ENCODE peak calls at places on chromosomes 12 and 14, in six cellular contexts. One of them, this sample, is unnamed.
A peak's percentile ranks its signal among the peaks of the same experiment; 100 is the strongest.

GRCh38 chr14:100526057-100526456 is 61.2 kb downstream of the BEGAIN start:
- DNase-seq in substantia nigra: no peak
- DNase-seq in dorsolateral prefrontal cortex: peak; percentile 26
- DNase-seq in hepatocyte: no peak
- DNase-seq in pancreas: no peak
- DNase-seq in effector memory CD4-positive, alpha-beta T cell: no peak
- DNase-seq in this sample: no peak

GRCh38 chr12:20101046-20101445 is 267.3 kb upstream of the PDE3A start:
- DNase-seq in substantia nigra: no peak
- DNase-seq in dorsolateral prefrontal cortex: no peak
- DNase-seq in hepatocyte: no peak
- DNase-seq in pancreas: no peak
- DNase-seq in effector memory CD4-positive, alpha-beta T cell: no peak
- DNase-seq in this sample: no peak

GRCh38 chr12:132196038-132196872 is 52.0 kb downstream of the NOC4L start:
- DNase-seq in substantia nigra: no peak
- DNase-seq in dorsolateral prefrontal cortex: no peak
- DNase-seq in hepatocyte: no peak
- DNase-seq in pancreas: no peak
- DNase-seq in effector memory CD4-positive, alpha-beta T cell: no peak
- DNase-seq in this sample: no peak

GRCh38 chr12:3492868-3493224 is 1.8 kb downstream of the PRMT8 start:
- DNase-seq in substantia nigra: no peak
- DNase-seq in dorsolateral prefrontal cortex: no peak
- DNase-seq in hepatocyte: no peak
- DNase-seq in pancreas: no peak
- DNase-seq in effector memory CD4-positive, alpha-beta T cell: no peak
- DNase-seq in this sample: no peak

GRCh38 chr12:18275974-18276373 is 14.7 kb downstream of the PIK3C2G start:
- DNase-seq in substantia nigra: no peak
- DNase-seq in dorsolateral prefrontal cortex: no peak
- DNase-seq in hepatocyte: no peak
- DNase-seq in pancreas: no peak
- DNase-seq in effector memory CD4-positive, alpha-beta T cell: no peak
- DNase-seq in this sample: no peak

GRCh38 chr12:8482446-8483080 is 26.8 kb downstream of the CLEC6A start:
- DNase-seq in substantia nigra: no peak
- DNase-seq in dorsolateral prefrontal cortex: no peak
- DNase-seq in hepatocyte: peak; percentile 4
- DNase-seq in pancreas: no peak
- DNase-seq in effector memory CD4-positive, alpha-beta T cell: no peak
- DNase-seq in this sample: no peak

GRCh38 chr12:81010641-81011040 is 67.2 kb upstream of the ACSS3 start:
- DNase-seq in substantia nigra: no peak
- DNase-seq in dorsolateral prefrontal cortex: no peak
- DNase-seq in hepatocyte: no peak
- DNase-seq in pancreas: no peak
- DNase-seq in effector memory CD4-positive, alpha-beta T cell: no peak
- DNase-seq in this sample: no peak

GRCh38 chr12:52791271-52792184 is 4.4 kb downstream of the KRT3 start:
- DNase-seq in substantia nigra: no peak
- DNase-seq in dorsolateral prefrontal cortex: no peak
- DNase-seq in hepatocyte: no peak
- DNase-seq in pancreas: no peak
- DNase-seq in effector memory CD4-positive, alpha-beta T cell: no peak
- DNase-seq in this sample: no peak

GRCh38 chr12:39402922-39403321 is 40.0 kb downstream of the KIF21A start:
- DNase-seq in substantia nigra: no peak
- DNase-seq in dorsolateral prefrontal cortex: no peak
- DNase-seq in hepatocyte: no peak
- DNase-seq in pancreas: no peak
- DNase-seq in effector memory CD4-positive, alpha-beta T cell: no peak
- DNase-seq in this sample: no peak

GRCh38 chr14:23570806-23571483 is 3.4 kb upstream of the AP1G2 start:
- DNase-seq in substantia nigra: no peak
- DNase-seq in dorsolateral prefrontal cortex: no peak
- DNase-seq in hepatocyte: peak; percentile 4
- DNase-seq in pancreas: no peak
- DNase-seq in effector memory CD4-positive, alpha-beta T cell: no peak
- DNase-seq in this sample: no peak

GRCh38 chr12:58629376-58629775 is 290.9 kb downstream of the LRIG3 start:
- DNase-seq in substantia nigra: no peak
- DNase-seq in dorsolateral prefrontal cortex: no peak
- DNase-seq in hepatocyte: no peak
- DNase-seq in pancreas: no peak
- DNase-seq in effector memory CD4-positive, alpha-beta T cell: no peak
- DNase-seq in this sample: no peak

GRCh38 chr12:27237790-27238771 is 6.0 kb upstream of the STK38L start:
- DNase-seq in substantia nigra: no peak
- DNase-seq in dorsolateral prefrontal cortex: no peak
- DNase-seq in hepatocyte: no peak
- DNase-seq in pancreas: no peak
- DNase-seq in effector memory CD4-positive, alpha-beta T cell: no peak
- DNase-seq in this sample: no peak

GRCh38 chr12:127005406-127005805 is 1261.6 kb upstream of the TMEM132C start:
- DNase-seq in substantia nigra: no peak
- DNase-seq in dorsolateral prefrontal cortex: no peak
- DNase-seq in hepatocyte: no peak
- DNase-seq in pancreas: no peak
- DNase-seq in effector memory CD4-positive, alpha-beta T cell: no peak
- DNase-seq in this sample: no peak

GRCh38 chr12:11477110-11477509 is 81.7 kb upstream of the PRB2 start:
- DNase-seq in substantia nigra: no peak
- DNase-seq in dorsolateral prefrontal cortex: no peak
- DNase-seq in hepatocyte: no peak
- DNase-seq in pancreas: no peak
- DNase-seq in effector memory CD4-positive, alpha-beta T cell: no peak
- DNase-seq in this sample: no peak

GRCh38 chr12:96156211-96156610 is 38.0 kb upstream of the ELK3 start:
- DNase-seq in substantia nigra: no peak
- DNase-seq in dorsolateral prefrontal cortex: no peak
- DNase-seq in hepatocyte: no peak
- DNase-seq in pancreas: no peak
- DNase-seq in effector memory CD4-positive, alpha-beta T cell: no peak
- DNase-seq in this sample: no peak

GRCh38 chr12:78398750-78399149 is 465.8 kb upstream of the SYT1 start:
- DNase-seq in substantia nigra: no peak
- DNase-seq in dorsolateral prefrontal cortex: no peak
- DNase-seq in hepatocyte: no peak
- DNase-seq in pancreas: no peak
- DNase-seq in effector memory CD4-positive, alpha-beta T cell: no peak
- DNase-seq in this sample: no peak

GRCh38 chr12:92629349-92630065 is 73.3 kb upstream of the PLEKHG7 start:
- DNase-seq in substantia nigra: no peak
- DNase-seq in dorsolateral prefrontal cortex: no peak
- DNase-seq in hepatocyte: peak; percentile 52
- DNase-seq in pancreas: peak; percentile 12
- DNase-seq in effector memory CD4-positive, alpha-beta T cell: no peak
- DNase-seq in this sample: no peak

GRCh38 chr14:64808449-64808848 is 71.3 kb downstream of the SPTB start:
- DNase-seq in substantia nigra: no peak
- DNase-seq in dorsolateral prefrontal cortex: no peak
- DNase-seq in hepatocyte: no peak
- DNase-seq in pancreas: no peak
- DNase-seq in effector memory CD4-positive, alpha-beta T cell: no peak
- DNase-seq in this sample: no peak

GRCh38 chr12:124837958-124838803 is 25.5 kb downstream of the SCARB1 start:
- DNase-seq in substantia nigra: peak; percentile 76
- DNase-seq in dorsolateral prefrontal cortex: peak; percentile 76
- DNase-seq in hepatocyte: peak; percentile 84
- DNase-seq in pancreas: peak; percentile 86
- DNase-seq in effector memory CD4-positive, alpha-beta T cell: no peak
- DNase-seq in this sample: peak; percentile 93

GRCh38 chr12:4030938-4031702 is 157.9 kb upstream of the PARP11 start:
- DNase-seq in substantia nigra: peak; percentile 67
- DNase-seq in dorsolateral prefrontal cortex: peak; percentile 80
- DNase-seq in hepatocyte: peak; percentile 97
- DNase-seq in pancreas: peak; percentile 93
- DNase-seq in effector memory CD4-positive, alpha-beta T cell: peak; percentile 47
- DNase-seq in this sample: peak; percentile 92

GRCh38 chr12:2547273-2548044 is 247.3 kb upstream of the FKBP4 start:
- DNase-seq in substantia nigra: no peak
- DNase-seq in dorsolateral prefrontal cortex: no peak
- DNase-seq in hepatocyte: no peak
- DNase-seq in pancreas: no peak
- DNase-seq in effector memory CD4-positive, alpha-beta T cell: no peak
- DNase-seq in this sample: no peak

GRCh38 chr12:52171950-52172512 is 19.8 kb downstream of the KRT80 start:
- DNase-seq in substantia nigra: no peak
- DNase-seq in dorsolateral prefrontal cortex: no peak
- DNase-seq in hepatocyte: no peak
- DNase-seq in pancreas: peak; percentile 72
- DNase-seq in effector memory CD4-positive, alpha-beta T cell: no peak
- DNase-seq in this sample: peak; percentile 58

DNA sequence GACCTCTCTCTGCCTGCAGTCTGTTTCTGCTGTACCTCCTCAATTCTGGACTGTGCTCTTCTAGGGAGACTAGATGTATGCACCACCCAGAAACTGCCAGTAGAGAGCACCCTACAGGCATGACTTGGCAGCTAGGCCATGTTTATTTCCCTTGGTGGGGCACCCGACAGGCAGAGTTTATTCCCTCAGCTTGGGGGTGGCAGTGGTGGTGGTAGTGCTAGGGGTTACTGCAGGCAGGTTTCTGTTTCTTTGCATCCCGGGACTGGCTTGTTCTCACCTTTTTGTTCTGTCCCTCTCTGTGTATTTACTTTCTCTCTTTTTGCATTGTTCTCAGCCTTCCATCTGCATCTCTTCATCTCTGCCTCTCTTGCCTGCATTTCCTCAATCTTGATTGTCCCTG is 13.6 kb downstream of the PRPF40B start:
- DNase-seq in substantia nigra: peak; percentile 47
- DNase-seq in dorsolateral prefrontal cortex: peak; percentile 69
- DNase-seq in hepatocyte: peak; percentile 72
- DNase-seq in pancreas: no peak
- DNase-seq in effector memory CD4-positive, alpha-beta T cell: peak; percentile 19
- DNase-seq in this sample: peak; percentile 52
- H3K27ac ChIP-seq in substantia nigra: peak overlapping the region; percentile 70
- H3K27ac ChIP-seq in dorsolateral prefrontal cortex: peak overlapping the region; percentile 41
- H3K27ac ChIP-seq in hepatocyte: peak overlapping the region; percentile 63
- H3K27ac ChIP-seq in pancreas: no peak overlapping the region
- H3K27ac ChIP-seq in effector memory CD4-positive, alpha-beta T cell: no peak overlapping the region
- H3K27ac ChIP-seq in this sample: no peak overlapping the region

GRCh38 chr14:87992720-87993484 is at the start of gene GALC:
- DNase-seq in substantia nigra: peak; percentile 94
- DNase-seq in dorsolateral prefrontal cortex: peak; percentile 95
- DNase-seq in hepatocyte: peak; percentile 95
- DNase-seq in pancreas: peak; percentile 95
- DNase-seq in effector memory CD4-positive, alpha-beta T cell: peak; percentile 94
- DNase-seq in this sample: peak; percentile 96

GRCh38 chr14:87995500-87996275 is 2.7 kb upstream of the GALC start:
- DNase-seq in substantia nigra: no peak
- DNase-seq in dorsolateral prefrontal cortex: no peak
- DNase-seq in hepatocyte: peak; percentile 8
- DNase-seq in pancreas: no peak
- DNase-seq in effector memory CD4-positive, alpha-beta T cell: no peak
- DNase-seq in this sample: no peak

GRCh38 chr14:87993485-87993809 is 465 bp upstream of the GALC start:
- DNase-seq in substantia nigra: no peak
- DNase-seq in dorsolateral prefrontal cortex: no peak
- DNase-seq in hepatocyte: no peak
- DNase-seq in pancreas: no peak
- DNase-seq in effector memory CD4-positive, alpha-beta T cell: no peak
- DNase-seq in this sample: no peak

GRCh38 chr14:87996276-87996592 is 3.3 kb upstream of the GALC start:
- DNase-seq in substantia nigra: no peak
- DNase-seq in dorsolateral prefrontal cortex: no peak
- DNase-seq in hepatocyte: no peak
- DNase-seq in pancreas: no peak
- DNase-seq in effector memory CD4-positive, alpha-beta T cell: no peak
- DNase-seq in this sample: no peak

DNA sequence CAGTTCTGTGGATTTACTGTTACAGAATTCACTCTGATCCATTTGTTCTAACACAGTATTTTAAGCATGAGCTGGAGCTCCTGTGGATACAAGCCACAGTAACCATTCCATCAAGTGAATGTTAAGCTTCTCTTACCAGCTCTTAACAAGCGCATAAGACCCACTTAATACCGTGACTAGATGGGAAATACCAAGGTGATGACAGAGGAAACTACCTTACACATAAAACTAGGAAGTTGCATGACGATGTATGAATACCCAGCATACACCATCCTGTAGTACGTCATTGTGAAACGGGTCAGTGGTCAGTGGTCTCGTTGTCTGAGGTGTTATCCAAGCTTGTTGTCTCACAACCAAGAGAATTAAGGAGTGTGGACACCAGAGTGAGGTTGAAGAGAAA is 2.0 kb upstream of the GALC start:
- DNase-seq in substantia nigra: no peak
- DNase-seq in dorsolateral prefrontal cortex: no peak
- DNase-seq in hepatocyte: peak; percentile 33
- DNase-seq in pancreas: no peak
- DNase-seq in effector memory CD4-positive, alpha-beta T cell: peak; percentile 45
- DNase-seq in this sample: no peak
- H3K27ac ChIP-seq in substantia nigra: no peak overlapping the region
- H3K27ac ChIP-seq in dorsolateral prefrontal cortex: no peak overlapping the region
- H3K27ac ChIP-seq in hepatocyte: peak overlapping the region; percentile 93
- H3K27ac ChIP-seq in pancreas: no peak overlapping the region
- H3K27ac ChIP-seq in effector memory CD4-positive, alpha-beta T cell: peak overlapping the region; percentile 87
- H3K27ac ChIP-seq in this sample: no peak overlapping the region

DNA sequence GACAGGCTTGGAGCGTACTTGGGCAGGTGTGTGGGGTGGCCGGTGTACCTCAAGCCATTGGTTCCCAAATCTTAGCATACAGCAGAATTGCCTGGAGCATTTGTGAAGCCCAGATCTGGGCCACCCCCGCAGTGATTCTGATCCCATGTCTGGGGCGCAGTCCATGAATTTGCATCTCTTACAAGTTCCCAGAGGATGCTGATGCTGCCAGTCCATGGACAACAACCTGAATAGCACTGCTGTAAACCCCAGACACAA is 18.2 kb upstream of the MLEC start:
- DNase-seq in substantia nigra: no peak
- DNase-seq in dorsolateral prefrontal cortex: no peak
- DNase-seq in hepatocyte: no peak
- DNase-seq in pancreas: no peak
- DNase-seq in effector memory CD4-positive, alpha-beta T cell: no peak
- DNase-seq in this sample: no peak
- H3K27ac ChIP-seq in substantia nigra: no peak overlapping the region
- H3K27ac ChIP-seq in dorsolateral prefrontal cortex: no peak overlapping the region
- H3K27ac ChIP-seq in hepatocyte: no peak overlapping the region
- H3K27ac ChIP-seq in pancreas: no peak overlapping the region
- H3K27ac ChIP-seq in effector memory CD4-positive, alpha-beta T cell: no peak overlapping the region
- H3K27ac ChIP-seq in this sample: no peak overlapping the region

DNA sequence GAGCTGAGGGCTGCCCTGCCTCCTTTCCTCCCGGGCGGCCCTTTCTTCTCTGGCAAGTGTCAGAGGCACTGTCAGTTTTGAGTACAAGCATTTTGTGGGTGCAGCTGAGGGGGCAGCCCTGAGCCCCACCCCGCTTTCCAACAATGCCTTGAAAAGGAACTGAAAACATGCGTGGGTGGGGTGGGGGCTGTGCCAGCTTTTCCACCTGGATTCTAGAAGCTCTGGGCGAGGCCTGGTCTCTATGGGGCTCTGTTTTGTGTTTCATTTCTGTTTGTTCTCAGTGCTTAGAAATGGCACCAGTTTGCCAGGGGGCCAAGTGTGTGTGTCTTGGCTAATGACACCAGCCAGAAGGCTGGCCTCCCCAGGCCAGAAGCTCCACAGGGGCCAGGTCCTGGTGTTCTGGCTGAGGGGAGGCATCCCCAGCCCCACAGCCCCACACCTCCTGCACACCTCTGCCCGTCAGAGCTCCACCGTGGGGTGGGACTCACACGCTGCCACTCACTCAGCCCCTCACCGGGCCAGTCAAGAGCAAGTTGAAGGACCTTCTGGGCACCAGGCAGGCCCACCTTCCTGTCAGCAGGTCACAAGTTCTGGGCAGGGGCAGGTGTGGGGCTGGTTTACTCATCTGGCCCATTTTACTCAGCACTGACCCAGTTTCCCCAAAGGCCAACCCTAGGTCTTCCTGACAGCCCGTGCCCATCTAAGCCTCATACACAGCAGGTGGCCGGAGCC is 155.1 kb downstream of the CALM1 start:
- DNase-seq in substantia nigra: no peak
- DNase-seq in dorsolateral prefrontal cortex: peak; percentile 35
- DNase-seq in hepatocyte: no peak
- DNase-seq in pancreas: no peak
- DNase-seq in effector memory CD4-positive, alpha-beta T cell: no peak
- DNase-seq in this sample: no peak
- H3K27ac ChIP-seq in substantia nigra: peak overlapping the region; percentile 99
- H3K27ac ChIP-seq in dorsolateral prefrontal cortex: peak overlapping the region; percentile 63
- H3K27ac ChIP-seq in hepatocyte: no peak overlapping the region
- H3K27ac ChIP-seq in pancreas: no peak overlapping the region
- H3K27ac ChIP-seq in effector memory CD4-positive, alpha-beta T cell: no peak overlapping the region
- H3K27ac ChIP-seq in this sample: peak overlapping the region; percentile 72

This sample was measured in transverse colon.